ENCODE peak calls at places on chromosomes 4 and X, in seven cellular contexts. P is activated T-cell treated with anti-CD3 and anti-CD28 coated beads, Interleukin-2, amount 50 U/mL, for 4 hours; T is Peyer's patch; K is NCI-H1105 treated with DMSO at 0.1 percent for 48 hours; D is stimulated activated CD4-positive, alpha-beta T cell treated with anti-CD3 and anti-CD28 coated beads, Interleukin-1b, Interleukin-23, amount 100 ng/mL, for 1 hour; I is choroid plexus epithelial cell; G is GM12891. H is an unnamed sample.

GRCh38 chr4:26950446-26950845 is 89.8 kb downstream of the STIM2 start:
- DNase-seq in P (no peak), T (no peak), K (no peak), D (no peak), I (no peak), G (no peak), H (no peak)

GRCh38 chr4:153497988-153498967 is 32.1 kb downstream of the TMEM131L start:
- DNase-seq in P (no peak), T (no peak), K (no peak), D (no peak), I (peak; percentile 65), G (no peak), H (no peak)

GRCh38 chr4:56301181-56302076 is 85.9 kb downstream of the AASDH start:
- DNase-seq in P (peak; percentile 51), T (peak; percentile 69), K (peak; percentile 49), D (peak; percentile 35), I (peak; percentile 96), G (peak; percentile 43), H (no peak)

GRCh38 chr4:188714907-188715306 is 575.7 kb downstream of the TRIML1 start:
- DNase-seq in P (no peak), T (no peak), K (no peak), D (no peak), I (peak; percentile 46), G (no peak), H (no peak)

GRCh38 chr4:164648151-164648848 is 105.6 kb upstream of the SMIM31 start:
- DNase-seq in P (no peak), T (no peak), K (no peak), D (no peak), I (peak; percentile 0), G (no peak), H (no peak)

GRCh38 chr4:84597450-84597849 is 14.5 kb downstream of the CDS1 start:
- DNase-seq in P (no peak), T (no peak), K (no peak), D (no peak), I (no peak), G (no peak), H (no peak)

GRCh38 chr4:113411496-113411938 is 350.0 kb downstream of the CAMK2D start:
- DNase-seq in P (no peak), T (no peak), K (no peak), D (no peak), I (peak; percentile 95), G (no peak), H (no peak)

GRCh38 chr4:152594981-152595916 is 59.4 kb upstream of the FBXW7 start:
- DNase-seq in P (no peak), T (no peak), K (peak; percentile 52), D (no peak), I (peak; percentile 31), G (no peak), H (no peak)

GRCh38 chr4:36351082-36351666 is 69.8 kb downstream of the DTHD1 start:
- DNase-seq in P (peak; percentile 72), T (peak; percentile 59), K (peak; percentile 30), D (peak; percentile 53), I (peak; percentile 53), G (no peak), H (no peak)

GRCh38 chr4:109406337-109406931 is 27.2 kb upstream of the SEC24B start:
- DNase-seq in P (peak; percentile 8), T (no peak), K (peak; percentile 31), D (no peak), I (peak; percentile 89), G (no peak), H (no peak)

GRCh38 chrX:317424-318067 is 1.1 kb downstream of the GTPBP6 start:
- DNase-seq in P (no peak), T (no peak), K (no peak), D (no peak), I (no peak), G (peak; percentile 85), H (no peak)

GRCh38 chrX:69066966-69067525 is 98.2 kb downstream of the PJA1 start:
- DNase-seq in P (no peak), T (no peak), K (no peak), D (no peak), I (peak; percentile 20), G (no peak), H (peak; percentile 24)

H was measured in cardiac septum.